ENCODE peak calls at places on chromosomes 2 and 18, in four cellular contexts. One of them, this sample, is unnamed.

GRCh38 chr2:226427538-226428307 is 371.9 kb downstream of the IRS1 start:
- DNase-seq in fibroblast of lung: peak
- DNase-seq in body of pancreas: no peak
- DNase-seq in substantia nigra: no peak
- DNase-seq in this sample: no peak

GRCh38 chr2:215974700-215975429 is 38.5 kb downstream of the MREG start:
- DNase-seq in body of pancreas: no peak
- DNase-seq in substantia nigra: no peak
- DNase-seq in fibroblast of lung: no peak
- DNase-seq in this sample: no peak

GRCh38 chr2:97348265-97348664 is 235.3 kb downstream of the ANKRD36 start:
- DNase-seq in substantia nigra: no peak
- DNase-seq in fibroblast of lung: no peak
- DNase-seq in body of pancreas: no peak
- DNase-seq in this sample: no peak

GRCh38 chr2:211468881-211469280 is 912.5 kb downstream of the CPS1 start:
- DNase-seq in substantia nigra: no peak
- DNase-seq in body of pancreas: no peak
- DNase-seq in fibroblast of lung: no peak
- DNase-seq in this sample: no peak

GRCh38 chr18:36934884-36935283 is 106.0 kb downstream of the KIAA1328 start:
- DNase-seq in fibroblast of lung: peak
- DNase-seq in body of pancreas: no peak
- DNase-seq in substantia nigra: no peak
- DNase-seq in this sample: no peak

GRCh38 chr2:71566271-71566858 is 113.0 kb downstream of the DYSF start:
- DNase-seq in substantia nigra: no peak
- DNase-seq in fibroblast of lung: peak
- DNase-seq in body of pancreas: no peak
- DNase-seq in this sample: no peak

GRCh38 chr2:230650585-230651137 is 62.0 kb upstream of the CAB39 start:
- DNase-seq in substantia nigra: no peak
- DNase-seq in fibroblast of lung: peak
- DNase-seq in body of pancreas: no peak
- DNase-seq in this sample: no peak

GRCh38 chr2:17171446-17172049 is 346.7 kb downstream of the RAD51AP2 start:
- DNase-seq in substantia nigra: peak
- DNase-seq in body of pancreas: peak
- DNase-seq in fibroblast of lung: peak
- DNase-seq in this sample: no peak

GRCh38 chr2:234003972-234004617 is 46.4 kb upstream of the SPP2 start:
- DNase-seq in substantia nigra: no peak
- DNase-seq in fibroblast of lung: peak
- DNase-seq in body of pancreas: no peak
- DNase-seq in this sample: no peak

GRCh38 chr2:28716265-28716865 is 35.3 kb upstream of the PPP1CB start:
- DNase-seq in substantia nigra: no peak
- DNase-seq in body of pancreas: peak
- DNase-seq in fibroblast of lung: peak
- DNase-seq in this sample: peak

GRCh38 chr2:5250482-5250881 is 441.7 kb upstream of the SOX11 start:
- DNase-seq in fibroblast of lung: peak
- DNase-seq in substantia nigra: no peak
- DNase-seq in body of pancreas: no peak
- DNase-seq in this sample: no peak

GRCh38 chr2:102141915-102142828 is at the start of gene IL1R1:
- DNase-seq in fibroblast of lung: peak
- DNase-seq in substantia nigra: peak
- DNase-seq in body of pancreas: peak
- DNase-seq in this sample: peak

This sample was measured in mucosa of gallbladder.